ENCODE peak calls at places on chromosome 12, in eight cellular contexts. Q is iris pigment epithelial cell; U is C1 segment of cervical spinal cord; K is endothelial cell; H is astrocyte of the hippocampus; A is fibroblast of the aortic adventitia; X is naive thymus-derived CD8-positive, alpha-beta T cell; C is activated T-cell treated with anti-CD3 and anti-CD28 coated beads for 1 hour. S is an unnamed sample.

GRCh38 chr12:53755451-53756290 is 3.9 kb upstream of the CISTR start:
- DNase-seq in H (no peak), C (no peak), K (no peak), A (no peak), U (no peak), X (no peak), Q (no peak), S (no peak)

GRCh38 chr12:12788675-12789368 is 3.4 kb downstream of the APOLD1 start:
- DNase-seq in K (peak; percentile 40), X (peak; percentile 70), C (peak; percentile 49), Q (peak; percentile 74), H (peak; percentile 84), U (peak; percentile 32), A (peak; percentile 92), S (peak; percentile 68)

GRCh38 chr12:52618866-52619265 is 507 bp upstream of the KRT73 start:
- DNase-seq in C (no peak), A (no peak), K (no peak), Q (no peak), H (no peak), X (no peak), U (no peak), S (no peak)

GRCh38 chr12:70045514-70045913 is 197.7 kb upstream of the CNOT2 start:
- DNase-seq in C (no peak), K (no peak), H (no peak), A (no peak), X (no peak), U (no peak), Q (no peak), S (no peak)

GRCh38 chr12:16112151-16112550 is 165.3 kb downstream of the SLC15A5 start:
- DNase-seq in K (no peak), Q (no peak), C (no peak), U (no peak), X (no peak), A (no peak), H (no peak), S (no peak)

GRCh38 chr12:126390969-126391566 is 1325.8 kb downstream of the AACS start:
- DNase-seq in X (no peak), A (peak; percentile 46), K (no peak), Q (no peak), C (no peak), H (no peak), U (no peak), S (no peak)

GRCh38 chr12:45518516-45519235 is 210.8 kb upstream of the ARID2 start:
- DNase-seq in H (no peak), Q (no peak), C (no peak), X (peak; percentile 64), U (no peak), K (no peak), A (no peak), S (no peak)

GRCh38 chr12:13229504-13229903 is 33.0 kb downstream of the EMP1 start:
- DNase-seq in C (no peak), A (no peak), U (no peak), H (no peak), K (no peak), Q (no peak), X (no peak), S (no peak)

GRCh38 chr12:110015132-110015531 is 15.9 kb downstream of the ANKRD13A start:
- DNase-seq in Q (no peak), C (no peak), A (no peak), U (no peak), H (no peak), K (no peak), X (peak; percentile 41), S (no peak)

GRCh38 chr12:27177716-27178115 is 66.4 kb upstream of the STK38L start:
- DNase-seq in H (peak; percentile 72), Q (peak; percentile 92), X (no peak), K (no peak), C (no peak), U (no peak), A (peak; percentile 66), S (peak; percentile 29)

GRCh38 chr12:119068129-119068856 is 87.0 kb downstream of the SRRM4 start:
- DNase-seq in H (no peak), Q (no peak), A (no peak), K (no peak), X (no peak), U (no peak), C (no peak), S (no peak)

GRCh38 chr12:69007166-69007857 is 74.3 kb upstream of the CPM start:
- DNase-seq in U (peak; percentile 9), C (no peak), Q (peak; percentile 77), X (no peak), H (peak; percentile 53), K (no peak), A (peak; percentile 88), S (peak; percentile 64)

GRCh38 chr12:92122941-92123779 is 22.5 kb downstream of the BTG1 start:
- DNase-seq in H (no peak), X (no peak), K (no peak), Q (no peak), U (no peak), A (no peak), C (no peak), S (no peak)

GRCh38 chr12:24746021-24746671 is 202.8 kb downstream of the BCAT1 start:
- DNase-seq in X (no peak), A (no peak), K (no peak), Q (no peak), U (no peak), H (no peak), C (no peak), S (no peak)

GRCh38 chr12:41486718-41487117 is 298.6 kb downstream of the PDZRN4 start:
- DNase-seq in X (no peak), H (peak; percentile 85), C (no peak), A (no peak), U (no peak), K (no peak), Q (peak; percentile 71), S (peak; percentile 31)

S was measured in GM03348.